ENCODE peak calls at places on chromosome 15, in five cellular contexts. One of them, this sample, is unnamed.

GRCh38 chr15:84911879-84912660 is 27.6 kb downstream of the SLC28A1 start:
- DNase-seq in ascending aorta: peak; percentile 89
- DNase-seq in breast epithelium: peak; percentile 89
- DNase-seq in fibroblast of lung: peak; percentile 99
- DNase-seq in CD8-positive, alpha-beta T cell: no peak
- DNase-seq in this sample: peak; percentile 90

GRCh38 chr15:37733628-37734027 is 200.8 kb upstream of the TMCO5A start:
- DNase-seq in breast epithelium: no peak
- DNase-seq in fibroblast of lung: peak; percentile 5
- DNase-seq in CD8-positive, alpha-beta T cell: no peak
- DNase-seq in ascending aorta: no peak
- DNase-seq in this sample: no peak

GRCh38 chr15:68797157-68797556 is 23.5 kb downstream of the ANP32A start:
- DNase-seq in breast epithelium: no peak
- DNase-seq in ascending aorta: no peak
- DNase-seq in CD8-positive, alpha-beta T cell: no peak
- DNase-seq in fibroblast of lung: peak; percentile 69
- DNase-seq in this sample: no peak

GRCh38 chr15:27095809-27096580 is 125.0 kb downstream of the GABRG3 start:
- DNase-seq in fibroblast of lung: peak; percentile 41
- DNase-seq in breast epithelium: no peak
- DNase-seq in ascending aorta: no peak
- DNase-seq in CD8-positive, alpha-beta T cell: no peak
- DNase-seq in this sample: no peak

GRCh38 chr15:92011611-92012367 is 158.3 kb downstream of the SLCO3A1 start:
- DNase-seq in CD8-positive, alpha-beta T cell: no peak
- DNase-seq in ascending aorta: no peak
- DNase-seq in fibroblast of lung: peak; percentile 52
- DNase-seq in breast epithelium: no peak
- DNase-seq in this sample: peak; percentile 65

GRCh38 chr15:73982251-73982962 is 9.7 kb downstream of the STOML1 start:
- DNase-seq in breast epithelium: no peak
- DNase-seq in CD8-positive, alpha-beta T cell: no peak
- DNase-seq in fibroblast of lung: peak; percentile 96
- DNase-seq in ascending aorta: peak; percentile 38
- DNase-seq in this sample: peak; percentile 79

GRCh38 chr15:69289312-69290146 is 9.2 kb upstream of the PAQR5 start:
- DNase-seq in ascending aorta: no peak
- DNase-seq in CD8-positive, alpha-beta T cell: no peak
- DNase-seq in fibroblast of lung: no peak
- DNase-seq in breast epithelium: no peak
- DNase-seq in this sample: no peak

GRCh38 chr15:60804551-60804950 is 325.6 kb upstream of the ICE2 start:
- DNase-seq in fibroblast of lung: no peak
- DNase-seq in ascending aorta: no peak
- DNase-seq in CD8-positive, alpha-beta T cell: no peak
- DNase-seq in breast epithelium: no peak
- DNase-seq in this sample: no peak

GRCh38 chr15:94247789-94248638 is 16.7 kb downstream of the MCTP2 start:
- DNase-seq in fibroblast of lung: no peak
- DNase-seq in ascending aorta: no peak
- DNase-seq in CD8-positive, alpha-beta T cell: no peak
- DNase-seq in breast epithelium: no peak
- DNase-seq in this sample: no peak

GRCh38 chr15:100393008-100393407 is 51.2 kb upstream of the ADAMTS17 start:
- DNase-seq in ascending aorta: no peak
- DNase-seq in fibroblast of lung: no peak
- DNase-seq in CD8-positive, alpha-beta T cell: no peak
- DNase-seq in breast epithelium: no peak
- DNase-seq in this sample: no peak

GRCh38 chr15:66423149-66423548 is 36.4 kb downstream of the MAP2K1 start:
- DNase-seq in ascending aorta: no peak
- DNase-seq in breast epithelium: no peak
- DNase-seq in fibroblast of lung: no peak
- DNase-seq in CD8-positive, alpha-beta T cell: no peak
- DNase-seq in this sample: no peak

GRCh38 chr15:45522179-45522930 is at the start of gene SLC30A4:
- DNase-seq in breast epithelium: peak; percentile 58
- DNase-seq in fibroblast of lung: peak; percentile 66
- DNase-seq in ascending aorta: peak; percentile 15
- DNase-seq in CD8-positive, alpha-beta T cell: peak; percentile 51
- DNase-seq in this sample: peak; percentile 49

GRCh38 chr15:79918278-79918677 is 21.5 kb upstream of the MTHFS start:
- DNase-seq in fibroblast of lung: no peak
- DNase-seq in breast epithelium: no peak
- DNase-seq in CD8-positive, alpha-beta T cell: no peak
- DNase-seq in ascending aorta: no peak
- DNase-seq in this sample: no peak
- H3K9me3 ChIP-seq in fibroblast of lung: no peaks in the 10 kb centered on the region
- H3K9me3 ChIP-seq in breast epithelium: peaks cover 82% of the 10 kb centered on the region
- H3K9me3 ChIP-seq in CD8-positive, alpha-beta T cell: peaks cover 41% of the 10 kb centered on the region
- H3K9me3 ChIP-seq in ascending aorta: peaks cover 83% of the 10 kb centered on the region
- H3K9me3 ChIP-seq in this sample: peaks cover 45% of the 10 kb centered on the region

GRCh38 chr15:40298216-40298935 is 9.4 kb downstream of the PLCB2 start:
- DNase-seq in breast epithelium: no peak
- DNase-seq in ascending aorta: no peak
- DNase-seq in CD8-positive, alpha-beta T cell: no peak
- DNase-seq in fibroblast of lung: no peak
- DNase-seq in this sample: no peak

GRCh38 chr15:40300771-40301170 is 7.0 kb downstream of the PLCB2 start:
- DNase-seq in breast epithelium: no peak
- DNase-seq in fibroblast of lung: no peak
- DNase-seq in CD8-positive, alpha-beta T cell: no peak
- DNase-seq in ascending aorta: no peak
- DNase-seq in this sample: no peak

GRCh38 chr15:40302288-40302886 is 5.3 kb downstream of the PLCB2 start:
- DNase-seq in CD8-positive, alpha-beta T cell: no peak
- DNase-seq in fibroblast of lung: no peak
- DNase-seq in breast epithelium: no peak
- DNase-seq in ascending aorta: no peak
- DNase-seq in this sample: no peak

GRCh38 chr15:40301467-40302179 is 6.1 kb downstream of the PLCB2 start:
- DNase-seq in fibroblast of lung: no peak
- DNase-seq in ascending aorta: no peak
- DNase-seq in breast epithelium: no peak
- DNase-seq in CD8-positive, alpha-beta T cell: no peak
- DNase-seq in this sample: no peak

GRCh38 chr15:40300367-40300766 is 7.4 kb downstream of the PLCB2 start:
- DNase-seq in CD8-positive, alpha-beta T cell: no peak
- DNase-seq in ascending aorta: no peak
- DNase-seq in breast epithelium: no peak
- DNase-seq in fibroblast of lung: no peak
- DNase-seq in this sample: no peak
- H3K4me3 ChIP-seq in CD8-positive, alpha-beta T cell: no peak overlapping the region
- H3K4me3 ChIP-seq in ascending aorta: no peak overlapping the region
- H3K4me3 ChIP-seq in breast epithelium: no peak overlapping the region
- H3K4me3 ChIP-seq in fibroblast of lung: no peak overlapping the region
- H3K4me3 ChIP-seq in this sample: no peak overlapping the region

GRCh38 chr15:88641959-88642452 is 3.2 kb downstream of the ISG20 start:
- DNase-seq in CD8-positive, alpha-beta T cell: no peak
- DNase-seq in ascending aorta: no peak
- DNase-seq in breast epithelium: no peak
- DNase-seq in fibroblast of lung: no peak
- DNase-seq in this sample: no peak

GRCh38 chr15:88646951-88647350 is 8.1 kb downstream of the ISG20 start:
- DNase-seq in CD8-positive, alpha-beta T cell: no peak
- DNase-seq in ascending aorta: no peak
- DNase-seq in breast epithelium: no peak
- DNase-seq in fibroblast of lung: no peak
- DNase-seq in this sample: no peak

GRCh38 chr15:88645171-88646087 is 6.6 kb downstream of the ISG20 start:
- DNase-seq in breast epithelium: no peak
- DNase-seq in fibroblast of lung: no peak
- DNase-seq in ascending aorta: peak; percentile 2
- DNase-seq in CD8-positive, alpha-beta T cell: no peak
- DNase-seq in this sample: no peak

GRCh38 chr15:88646088-88646405 is 7.2 kb downstream of the ISG20 start:
- DNase-seq in ascending aorta: no peak
- DNase-seq in breast epithelium: no peak
- DNase-seq in fibroblast of lung: no peak
- DNase-seq in CD8-positive, alpha-beta T cell: no peak
- DNase-seq in this sample: no peak

DNA sequence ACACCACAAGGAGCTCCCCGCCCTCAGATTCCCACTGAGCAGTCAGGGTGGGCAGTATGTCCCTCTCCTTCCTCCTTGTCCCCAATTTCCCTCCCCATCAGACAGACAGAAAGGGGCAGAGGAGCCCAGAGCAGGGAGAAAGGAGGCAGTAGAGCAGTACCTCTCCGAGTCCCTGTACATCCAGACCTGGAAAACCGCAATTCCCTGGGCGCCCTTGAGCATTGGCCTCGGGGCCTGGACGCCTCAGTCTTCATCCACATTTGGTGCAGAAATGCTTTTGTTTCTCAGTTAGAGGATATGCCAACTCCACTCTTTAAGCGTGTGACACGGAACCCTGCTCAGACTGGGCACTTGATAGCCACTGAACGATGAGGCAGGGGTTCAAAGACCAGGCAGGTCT is 5.9 kb downstream of the ISG20 start:
- DNase-seq in CD8-positive, alpha-beta T cell: no peak
- DNase-seq in fibroblast of lung: no peak
- DNase-seq in ascending aorta: peak; percentile 2
- DNase-seq in breast epithelium: no peak
- DNase-seq in this sample: no peak
- H3K4me1 ChIP-seq in CD8-positive, alpha-beta T cell: peaks cover 90% of the 10 kb centered on the region
- H3K4me1 ChIP-seq in fibroblast of lung: peaks cover 9% of the 10 kb centered on the region
- H3K4me1 ChIP-seq in ascending aorta: no peaks in the 10 kb centered on the region
- H3K4me1 ChIP-seq in breast epithelium: peaks cover 20% of the 10 kb centered on the region
- H3K4me1 ChIP-seq in this sample: peaks cover 28% of the 10 kb centered on the region

GRCh38 chr15:25234831-25235230 is 204.0 kb downstream of the UBE3A start:
- DNase-seq in ascending aorta: no peak
- DNase-seq in CD8-positive, alpha-beta T cell: no peak
- DNase-seq in breast epithelium: no peak
- DNase-seq in fibroblast of lung: no peak
- DNase-seq in this sample: no peak
- H3K9me3 ChIP-seq in ascending aorta: peaks cover 6% of the 10 kb centered on the region
- H3K9me3 ChIP-seq in CD8-positive, alpha-beta T cell: no peaks in the 10 kb centered on the region
- H3K9me3 ChIP-seq in breast epithelium: peaks cover 99% of the 10 kb centered on the region
- H3K9me3 ChIP-seq in fibroblast of lung: no peaks in the 10 kb centered on the region
- H3K9me3 ChIP-seq in this sample: peaks cover 74% of the 10 kb centered on the region

GRCh38 chr15:32824777-32825176 is 107.0 kb downstream of the GREM1 start:
- DNase-seq in breast epithelium: no peak
- DNase-seq in CD8-positive, alpha-beta T cell: no peak
- DNase-seq in ascending aorta: no peak
- DNase-seq in fibroblast of lung: peak; percentile 97
- DNase-seq in this sample: peak; percentile 51
- H3K4me3 ChIP-seq in breast epithelium: no peak overlapping the region
- H3K4me3 ChIP-seq in CD8-positive, alpha-beta T cell: no peak overlapping the region
- H3K4me3 ChIP-seq in ascending aorta: no peak overlapping the region
- H3K4me3 ChIP-seq in fibroblast of lung: no peak overlapping the region
- H3K4me3 ChIP-seq in this sample: no peak overlapping the region